ENCODE peak calls at places on chromosomes 13 and 19, in eight cellular contexts. One of them, this sample, is unnamed.

GRCh38 chr13:27476943-27477681 is 26.7 kb upstream of the MTIF3 start:
- DNase-seq in cardiac muscle cell: no peak
- DNase-seq in psoas muscle: no peak
- DNase-seq in RWPE1: peak
- DNase-seq in MCF 10A: peak
- DNase-seq in omental fat pad: no peak
- DNase-seq in HFFc6: peak
- DNase-seq in chondrocyte: no peak
- DNase-seq in this sample: no peak

GRCh38 chr13:40611635-40612422 is 54.6 kb downstream of the FOXO1 start:
- DNase-seq in psoas muscle: no peak
- DNase-seq in chondrocyte: no peak
- DNase-seq in cardiac muscle cell: peak
- DNase-seq in HFFc6: no peak
- DNase-seq in omental fat pad: no peak
- DNase-seq in MCF 10A: no peak
- DNase-seq in RWPE1: no peak
- DNase-seq in this sample: no peak

GRCh38 chr19:40592170-40592569 is 9.0 kb upstream of the LTBP4 start:
- DNase-seq in psoas muscle: no peak
- DNase-seq in omental fat pad: no peak
- DNase-seq in cardiac muscle cell: peak
- DNase-seq in HFFc6: peak
- DNase-seq in chondrocyte: no peak
- DNase-seq in MCF 10A: peak
- DNase-seq in RWPE1: no peak
- DNase-seq in this sample: no peak

GRCh38 chr19:10255358-10255757 is 3.3 kb downstream of the MRPL4 start:
- DNase-seq in HFFc6: no peak
- DNase-seq in omental fat pad: no peak
- DNase-seq in RWPE1: no peak
- DNase-seq in psoas muscle: no peak
- DNase-seq in chondrocyte: no peak
- DNase-seq in MCF 10A: no peak
- DNase-seq in cardiac muscle cell: no peak
- DNase-seq in this sample: no peak

GRCh38 chr19:16899566-16900075 is 10.8 kb downstream of the F2RL3 start:
- DNase-seq in HFFc6: no peak
- DNase-seq in RWPE1: no peak
- DNase-seq in omental fat pad: no peak
- DNase-seq in psoas muscle: no peak
- DNase-seq in MCF 10A: peak
- DNase-seq in chondrocyte: no peak
- DNase-seq in cardiac muscle cell: peak
- DNase-seq in this sample: no peak

GRCh38 chr19:43731854-43732253 is 16.0 kb downstream of the IRGC start:
- DNase-seq in cardiac muscle cell: no peak
- DNase-seq in RWPE1: no peak
- DNase-seq in omental fat pad: no peak
- DNase-seq in psoas muscle: no peak
- DNase-seq in MCF 10A: no peak
- DNase-seq in HFFc6: no peak
- DNase-seq in chondrocyte: no peak
- DNase-seq in this sample: no peak

GRCh38 chr13:101545521-101545920 is 93.0 kb downstream of the ITGBL1 start:
- DNase-seq in chondrocyte: no peak
- DNase-seq in HFFc6: peak
- DNase-seq in psoas muscle: no peak
- DNase-seq in cardiac muscle cell: no peak
- DNase-seq in RWPE1: no peak
- DNase-seq in omental fat pad: no peak
- DNase-seq in MCF 10A: no peak
- DNase-seq in this sample: no peak

GRCh38 chr13:99297330-99297729 is 9.9 kb downstream of the GPR183 start:
- DNase-seq in HFFc6: no peak
- DNase-seq in RWPE1: no peak
- DNase-seq in psoas muscle: no peak
- DNase-seq in chondrocyte: no peak
- DNase-seq in omental fat pad: no peak
- DNase-seq in MCF 10A: no peak
- DNase-seq in cardiac muscle cell: no peak
- DNase-seq in this sample: no peak

GRCh38 chr19:23312515-23312914 is 62.3 kb upstream of the ZNF724 start:
- DNase-seq in chondrocyte: no peak
- DNase-seq in psoas muscle: no peak
- DNase-seq in HFFc6: peak
- DNase-seq in MCF 10A: peak
- DNase-seq in cardiac muscle cell: no peak
- DNase-seq in RWPE1: peak
- DNase-seq in omental fat pad: no peak
- DNase-seq in this sample: no peak

GRCh38 chr19:11496391-11497163 is 9.1 kb downstream of the ZNF653 start:
- DNase-seq in omental fat pad: peak
- DNase-seq in cardiac muscle cell: peak
- DNase-seq in MCF 10A: peak
- DNase-seq in RWPE1: peak
- DNase-seq in psoas muscle: peak
- DNase-seq in HFFc6: peak
- DNase-seq in chondrocyte: no peak
- DNase-seq in this sample: peak
- TF ChIP-seq CTCF in omental fat pad: no peak
- TF ChIP-seq CTCF in cardiac muscle cell: peak
- TF ChIP-seq CTCF in MCF 10A: peak
- TF ChIP-seq CTCF in RWPE1: peak
- TF ChIP-seq CTCF in psoas muscle: peak
- TF ChIP-seq CTCF in HFFc6: peak
- TF ChIP-seq CTCF in chondrocyte: peak
- TF ChIP-seq CTCF in this sample: peak

DNA sequence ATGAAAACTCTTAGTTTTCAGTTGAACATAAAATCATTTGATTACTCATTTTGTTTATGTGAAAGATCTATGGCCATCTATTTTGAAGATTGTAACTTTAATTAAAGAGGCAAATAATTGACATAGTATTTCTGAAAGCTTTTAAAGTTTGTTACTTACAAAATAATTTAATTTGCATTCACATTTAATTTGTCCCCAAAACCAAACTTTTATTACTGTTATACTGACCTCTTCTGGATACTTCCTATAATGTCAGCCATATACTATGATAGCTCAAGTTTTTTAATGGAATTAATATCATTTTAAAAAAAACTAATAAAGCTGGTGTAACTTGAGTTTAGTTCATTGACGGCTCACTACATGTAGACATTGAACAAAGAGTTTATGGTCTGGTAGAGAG is 4.9 kb upstream of the SGCG start:
- DNase-seq in cardiac muscle cell: no peak
- DNase-seq in RWPE1: peak
- DNase-seq in psoas muscle: no peak
- DNase-seq in HFFc6: no peak
- DNase-seq in chondrocyte: no peak
- DNase-seq in MCF 10A: no peak
- DNase-seq in omental fat pad: no peak
- DNase-seq in this sample: no peak
- TF ChIP-seq CTCF in cardiac muscle cell: peak
- TF ChIP-seq CTCF in RWPE1: peak
- TF ChIP-seq CTCF in psoas muscle: peak
- TF ChIP-seq CTCF in HFFc6: peak
- TF ChIP-seq CTCF in chondrocyte: peak
- TF ChIP-seq CTCF in MCF 10A: peak
- TF ChIP-seq CTCF in omental fat pad: no peak
- TF ChIP-seq CTCF in this sample: peak

GRCh38 chr13:41649659-41650058 is 192.3 kb downstream of the RGCC start:
- DNase-seq in chondrocyte: no peak
- DNase-seq in cardiac muscle cell: peak
- DNase-seq in HFFc6: no peak
- DNase-seq in psoas muscle: no peak
- DNase-seq in RWPE1: no peak
- DNase-seq in omental fat pad: no peak
- DNase-seq in MCF 10A: peak
- DNase-seq in this sample: no peak
- TF ChIP-seq CTCF in chondrocyte: peak
- TF ChIP-seq CTCF in cardiac muscle cell: peak
- TF ChIP-seq CTCF in HFFc6: peak
- TF ChIP-seq CTCF in psoas muscle: peak
- TF ChIP-seq CTCF in RWPE1: no peak
- TF ChIP-seq CTCF in omental fat pad: no peak
- TF ChIP-seq CTCF in MCF 10A: peak
- TF ChIP-seq CTCF in this sample: no peak

DNA sequence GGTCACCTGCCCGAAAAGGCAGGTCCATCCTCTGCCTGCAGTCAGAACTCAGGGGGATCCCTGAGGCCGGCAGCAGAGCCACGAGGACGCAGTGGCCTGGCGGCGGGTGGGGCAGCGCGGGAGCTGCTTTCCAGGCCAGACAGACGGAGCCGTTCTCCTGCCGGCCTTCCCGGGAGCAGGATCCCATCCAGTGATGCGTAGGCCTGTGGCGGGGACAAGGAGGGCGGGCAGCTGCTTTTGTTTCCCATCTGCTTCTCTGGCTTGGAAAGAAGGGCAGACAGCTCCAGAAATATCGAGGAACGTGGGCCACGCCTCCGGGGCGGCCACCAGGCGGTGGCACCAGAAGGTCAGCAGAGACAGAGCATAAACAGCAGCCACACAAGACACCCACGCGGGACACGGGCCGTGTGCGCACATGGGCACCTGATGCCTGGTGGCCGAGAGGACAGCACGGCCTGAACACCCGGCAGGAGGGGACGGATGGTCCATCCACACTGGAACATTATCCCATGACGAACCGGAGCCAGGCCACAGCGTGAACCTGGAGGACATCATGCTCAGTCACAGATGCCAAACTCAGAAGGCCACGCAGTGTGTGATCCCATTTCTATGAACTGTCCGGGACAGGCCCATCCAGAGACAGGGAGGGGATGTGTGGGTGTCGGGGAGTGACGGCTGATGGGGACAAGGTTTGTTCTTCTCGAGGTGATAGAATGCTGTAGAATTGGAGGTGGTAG is 13.9 kb upstream of the MKNK2 start:
- DNase-seq in HFFc6: no peak
- DNase-seq in RWPE1: no peak
- DNase-seq in chondrocyte: no peak
- DNase-seq in psoas muscle: peak
- DNase-seq in cardiac muscle cell: no peak
- DNase-seq in omental fat pad: no peak
- DNase-seq in MCF 10A: no peak
- DNase-seq in this sample: no peak
- TF ChIP-seq CTCF in HFFc6: peak
- TF ChIP-seq CTCF in RWPE1: no peak
- TF ChIP-seq CTCF in chondrocyte: no peak
- TF ChIP-seq CTCF in psoas muscle: peak
- TF ChIP-seq CTCF in cardiac muscle cell: no peak
- TF ChIP-seq CTCF in omental fat pad: no peak
- TF ChIP-seq CTCF in MCF 10A: no peak
- TF ChIP-seq CTCF in this sample: no peak

GRCh38 chr13:19890030-19890429 is 26.6 kb upstream of the ZMYM5 start:
- DNase-seq in HFFc6: no peak
- DNase-seq in chondrocyte: no peak
- DNase-seq in MCF 10A: no peak
- DNase-seq in psoas muscle: no peak
- DNase-seq in cardiac muscle cell: peak
- DNase-seq in omental fat pad: no peak
- DNase-seq in RWPE1: no peak
- DNase-seq in this sample: no peak

DNA sequence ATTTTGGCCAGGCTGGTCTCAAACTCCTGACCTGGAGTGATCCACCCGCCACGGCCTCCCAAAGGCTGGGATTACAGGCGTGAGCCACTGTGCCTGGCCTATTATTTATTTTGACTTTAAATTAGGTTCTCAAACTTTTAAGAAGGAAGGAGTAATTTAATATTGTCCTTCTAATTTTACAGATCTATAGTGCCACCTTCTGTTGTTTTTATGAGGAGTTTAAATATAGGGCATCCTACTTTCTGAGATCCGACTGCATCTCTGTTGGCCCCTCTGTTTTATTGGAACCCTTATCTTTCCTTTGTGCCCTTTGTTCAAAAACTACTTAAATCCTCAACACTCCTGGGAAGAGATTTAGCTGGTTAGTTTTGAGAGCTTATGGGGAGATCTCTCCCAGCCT is 25.4 kb upstream of the ZMYM5 start:
- DNase-seq in cardiac muscle cell: no peak
- DNase-seq in omental fat pad: no peak
- DNase-seq in HFFc6: peak
- DNase-seq in RWPE1: no peak
- DNase-seq in psoas muscle: no peak
- DNase-seq in chondrocyte: no peak
- DNase-seq in MCF 10A: peak
- DNase-seq in this sample: no peak
- TF ChIP-seq CTCF in cardiac muscle cell: peak
- TF ChIP-seq CTCF in omental fat pad: no peak
- TF ChIP-seq CTCF in HFFc6: peak
- TF ChIP-seq CTCF in RWPE1: no peak
- TF ChIP-seq CTCF in psoas muscle: peak
- TF ChIP-seq CTCF in chondrocyte: peak
- TF ChIP-seq CTCF in MCF 10A: peak
- TF ChIP-seq CTCF in this sample: peak

GRCh38 chr13:70729369-70729768 is 621.1 kb upstream of the KLHL1 start:
- DNase-seq in cardiac muscle cell: no peak
- DNase-seq in chondrocyte: no peak
- DNase-seq in psoas muscle: no peak
- DNase-seq in omental fat pad: no peak
- DNase-seq in MCF 10A: no peak
- DNase-seq in HFFc6: no peak
- DNase-seq in RWPE1: no peak
- DNase-seq in this sample: no peak

DNA sequence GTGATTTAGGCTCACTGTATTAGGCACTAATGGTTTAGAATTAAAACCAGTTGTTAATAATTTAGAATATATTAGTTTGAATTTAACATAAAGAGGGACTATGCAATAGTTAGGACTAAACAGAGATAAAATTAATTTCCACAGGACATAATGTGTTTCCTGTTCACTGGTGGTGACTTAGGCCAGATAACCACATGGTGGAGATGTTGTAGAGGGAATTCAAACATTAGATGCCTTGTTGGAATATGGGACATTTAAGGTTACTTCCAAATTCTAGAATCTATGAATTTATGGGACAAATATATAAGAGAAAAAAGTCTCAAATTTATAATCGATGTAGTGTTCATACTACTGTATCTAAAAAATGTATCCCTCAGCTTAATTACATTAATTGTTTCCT is 615.5 kb upstream of the KLHL1 start:
- DNase-seq in cardiac muscle cell: peak
- DNase-seq in chondrocyte: no peak
- DNase-seq in RWPE1: no peak
- DNase-seq in MCF 10A: peak
- DNase-seq in omental fat pad: no peak
- DNase-seq in psoas muscle: no peak
- DNase-seq in HFFc6: no peak
- DNase-seq in this sample: no peak
- TF ChIP-seq CTCF in cardiac muscle cell: no peak
- TF ChIP-seq CTCF in chondrocyte: peak
- TF ChIP-seq CTCF in RWPE1: no peak
- TF ChIP-seq CTCF in MCF 10A: no peak
- TF ChIP-seq CTCF in omental fat pad: no peak
- TF ChIP-seq CTCF in psoas muscle: no peak
- TF ChIP-seq CTCF in HFFc6: no peak
- TF ChIP-seq CTCF in this sample: peak

GRCh38 chr13:113315992-113316391 is 19.0 kb downstream of the LAMP1 start:
- DNase-seq in RWPE1: no peak
- DNase-seq in cardiac muscle cell: no peak
- DNase-seq in psoas muscle: no peak
- DNase-seq in chondrocyte: no peak
- DNase-seq in HFFc6: no peak
- DNase-seq in omental fat pad: no peak
- DNase-seq in MCF 10A: no peak
- DNase-seq in this sample: no peak
- TF ChIP-seq CTCF in RWPE1: no peak
- TF ChIP-seq CTCF in cardiac muscle cell: no peak
- TF ChIP-seq CTCF in psoas muscle: no peak
- TF ChIP-seq CTCF in chondrocyte: no peak
- TF ChIP-seq CTCF in HFFc6: no peak
- TF ChIP-seq CTCF in omental fat pad: no peak
- TF ChIP-seq CTCF in MCF 10A: no peak
- TF ChIP-seq CTCF in this sample: no peak

GRCh38 chr19:45346449-45346848 is 5.9 kb downstream of the KLC3 start:
- DNase-seq in RWPE1: no peak
- DNase-seq in cardiac muscle cell: no peak
- DNase-seq in psoas muscle: no peak
- DNase-seq in omental fat pad: no peak
- DNase-seq in MCF 10A: no peak
- DNase-seq in chondrocyte: peak
- DNase-seq in HFFc6: no peak
- DNase-seq in this sample: no peak
- TF ChIP-seq CTCF in RWPE1: no peak
- TF ChIP-seq CTCF in cardiac muscle cell: no peak
- TF ChIP-seq CTCF in psoas muscle: no peak
- TF ChIP-seq CTCF in omental fat pad: no peak
- TF ChIP-seq CTCF in MCF 10A: no peak
- TF ChIP-seq CTCF in chondrocyte: no peak
- TF ChIP-seq CTCF in HFFc6: no peak
- TF ChIP-seq CTCF in this sample: no peak

This sample was measured in D721Med.